ENCODE peak calls at places on chromosome 12, in ten cellular contexts. H is psoas muscle; P is fibroblast of lung; D is HCT116; B is tibial nerve; N is naive thymus-derived CD4-positive, alpha-beta T cell; O is GM23248; M is heart right ventricle; U is spleen; F is uterus. Y is an unnamed sample.

GRCh38 chr12:107126688-107127481 is 33.5 kb upstream of the CRY1 start:
- DNase-seq in H (no peak), P (peak; percentile 11), D (peak; percentile 4), B (no peak), N (no peak), O (peak; percentile 56), M (no peak), U (no peak), F (no peak), Y (no peak)

GRCh38 chr12:47419500-47419899 is 286.3 kb downstream of the RPAP3 start:
- DNase-seq in H (no peak), P (peak; percentile 62), D (no peak), B (no peak), N (no peak), O (peak; percentile 69), M (no peak), U (no peak), F (no peak), Y (no peak)

GRCh38 chr12:49644620-49644994 is 21.2 kb downstream of the PRPF40B start:
- DNase-seq in H (peak; percentile 87), P (peak; percentile 45), D (peak; percentile 21), B (peak; percentile 76), N (peak; percentile 81), O (peak; percentile 85), M (peak; percentile 88), U (peak; percentile 94), F (peak; percentile 84), Y (peak; percentile 88)

GRCh38 chr12:76346798-76347420 is 1.3 kb downstream of the BBS10 start:
- DNase-seq in H (no peak), P (peak; percentile 70), D (no peak), B (no peak), N (no peak), O (peak; percentile 85), M (peak; percentile 35), U (no peak), F (no peak), Y (peak; percentile 52)

GRCh38 chr12:132354211-132354981 is 25.0 kb upstream of the GALNT9 start:
- DNase-seq in H (no peak), P (no peak), D (no peak), B (no peak), N (no peak), O (no peak), M (no peak), U (peak; percentile 61), F (no peak), Y (peak; percentile 69)

GRCh38 chr12:13195244-13195643 is 1.3 kb upstream of the EMP1 start:
- DNase-seq in H (no peak), P (peak; percentile 43), D (no peak), B (no peak), N (no peak), O (peak; percentile 82), M (no peak), U (no peak), F (no peak), Y (no peak)

GRCh38 chr12:1022032-1022970 is 31.3 kb downstream of the ERC1 start:
- DNase-seq in H (no peak), P (no peak), D (no peak), B (no peak), N (no peak), O (no peak), M (no peak), U (no peak), F (no peak), Y (no peak)

GRCh38 chr12:46661161-46661845 is 164.5 kb downstream of the SLC38A4 start:
- DNase-seq in H (no peak), P (peak; percentile 91), D (peak; percentile 71), B (no peak), N (peak; percentile 52), O (peak; percentile 87), M (peak; percentile 60), U (no peak), F (no peak), Y (no peak)

GRCh38 chr12:98678236-98678945 is 33.3 kb downstream of the APAF1 start:
- DNase-seq in H (no peak), P (no peak), D (no peak), B (no peak), N (no peak), O (no peak), M (no peak), U (no peak), F (no peak), Y (no peak)

GRCh38 chr12:98679611-98680005 is 34.5 kb downstream of the APAF1 start:
- DNase-seq in H (no peak), P (no peak), D (no peak), B (no peak), N (no peak), O (no peak), M (no peak), U (peak; percentile 71), F (no peak), Y (no peak)

GRCh38 chr12:98678946-98679610 is 34.0 kb downstream of the APAF1 start:
- DNase-seq in H (no peak), P (no peak), D (no peak), B (no peak), N (no peak), O (no peak), M (no peak), U (no peak), F (no peak), Y (no peak)

GRCh38 chr12:98686603-98687002 is 41.5 kb downstream of the APAF1 start:
- DNase-seq in H (no peak), P (no peak), D (no peak), B (no peak), N (no peak), O (no peak), M (no peak), U (no peak), F (no peak), Y (no peak)

DNA sequence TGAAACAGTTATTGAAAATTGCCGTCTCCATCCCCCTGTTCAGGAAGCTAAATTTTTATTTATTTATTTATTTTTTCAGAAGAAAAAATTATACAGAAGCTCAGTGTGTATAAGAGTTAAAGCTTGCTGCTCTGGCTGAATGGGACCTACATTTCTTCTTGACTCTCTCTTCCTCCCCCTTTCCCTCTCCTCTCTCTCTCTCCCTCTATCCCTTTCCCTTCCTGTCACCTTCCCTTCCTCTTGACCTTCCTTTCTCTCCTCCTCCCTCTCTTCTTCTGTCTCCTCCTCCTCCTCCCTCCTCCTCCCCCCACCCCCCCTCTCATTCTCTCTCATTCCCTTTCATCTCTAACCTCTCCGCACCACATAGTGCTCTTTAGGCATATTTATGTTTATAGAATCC is 39.1 kb downstream of the APAF1 start:
- DNase-seq in H (no peak), P (no peak), D (no peak), B (no peak), N (no peak), O (no peak), M (no peak), U (no peak), F (no peak), Y (no peak)
- H3K36me3 ChIP-seq in H (peaks cover 99% of the 10 kb centered on the region), P (peaks cover 7% of the 10 kb centered on the region), D (peaks cover 38% of the 10 kb centered on the region), B (peaks cover 3% of the 10 kb centered on the region), N (peaks cover 10% of the 10 kb centered on the region), O (peaks cover 64% of the 10 kb centered on the region), M (peaks cover 99% of the 10 kb centered on the region), U (peaks cover 78% of the 10 kb centered on the region), F (no peaks in the 10 kb centered on the region), Y (peaks cover 13% of the 10 kb centered on the region)

GRCh38 chr12:124356221-124356620 is 61.3 kb downstream of the RFLNA start:
- DNase-seq in H (no peak), P (no peak), D (no peak), B (no peak), N (no peak), O (no peak), M (no peak), U (no peak), F (no peak), Y (no peak)

GRCh38 chr12:124359671-124360581 is 65.0 kb downstream of the RFLNA start:
- DNase-seq in H (peak; percentile 99), P (no peak), D (no peak), B (peak; percentile 92), N (no peak), O (no peak), M (peak; percentile 88), U (no peak), F (peak; percentile 95), Y (peak; percentile 91)

GRCh38 chr12:124354400-124354799 is 59.5 kb downstream of the RFLNA start:
- DNase-seq in H (no peak), P (no peak), D (no peak), B (no peak), N (no peak), O (no peak), M (no peak), U (no peak), F (no peak), Y (no peak)

GRCh38 chr12:124358572-124358971 is 63.7 kb downstream of the RFLNA start:
- DNase-seq in H (no peak), P (no peak), D (no peak), B (no peak), N (no peak), O (no peak), M (no peak), U (no peak), F (no peak), Y (no peak)

GRCh38 chr12:124357616-124358015 is 62.7 kb downstream of the RFLNA start:
- DNase-seq in H (no peak), P (no peak), D (no peak), B (no peak), N (no peak), O (no peak), M (no peak), U (no peak), F (no peak), Y (no peak)
- H3K36me3 ChIP-seq in H (peaks cover 75% of the 10 kb centered on the region), P (peaks cover 43% of the 10 kb centered on the region), D (peaks cover 5% of the 10 kb centered on the region), B (peaks cover 2% of the 10 kb centered on the region), N (no peaks in the 10 kb centered on the region), O (peaks cover 47% of the 10 kb centered on the region), M (peaks cover 78% of the 10 kb centered on the region), U (peaks cover 82% of the 10 kb centered on the region), F (no peaks in the 10 kb centered on the region), Y (peaks cover 7% of the 10 kb centered on the region)

GRCh38 chr12:108646597-108647190 is 13.0 kb upstream of the SELPLG start:
- DNase-seq in H (no peak), P (peak; percentile 60), D (no peak), B (no peak), N (no peak), O (peak; percentile 47), M (no peak), U (no peak), F (no peak), Y (no peak)

GRCh38 chr12:108642899-108643654 is 9.4 kb upstream of the SELPLG start:
- DNase-seq in H (no peak), P (no peak), D (no peak), B (no peak), N (no peak), O (no peak), M (no peak), U (no peak), F (no peak), Y (no peak)

GRCh38 chr12:108645686-108646596 is 12.2 kb upstream of the SELPLG start:
- DNase-seq in H (no peak), P (no peak), D (no peak), B (no peak), N (no peak), O (no peak), M (no peak), U (no peak), F (no peak), Y (no peak)

GRCh38 chr12:108643941-108644742 is 10.4 kb upstream of the SELPLG start:
- DNase-seq in H (peak; percentile 81), P (peak; percentile 68), D (peak; percentile 59), B (no peak), N (no peak), O (peak; percentile 65), M (no peak), U (peak; percentile 69), F (no peak), Y (peak; percentile 86)

GRCh38 chr12:108644743-108645120 is 11.0 kb upstream of the SELPLG start:
- DNase-seq in H (no peak), P (no peak), D (no peak), B (no peak), N (no peak), O (no peak), M (no peak), U (no peak), F (no peak), Y (no peak)
- H3K36me3 ChIP-seq in H (peaks cover 52% of the 10 kb centered on the region), P (peaks cover 29% of the 10 kb centered on the region), D (no peaks in the 10 kb centered on the region), B (no peaks in the 10 kb centered on the region), N (no peaks in the 10 kb centered on the region), O (peaks cover 57% of the 10 kb centered on the region), M (peaks cover 56% of the 10 kb centered on the region), U (peaks cover 9% of the 10 kb centered on the region), F (no peaks in the 10 kb centered on the region), Y (peaks cover 9% of the 10 kb centered on the region)

GRCh38 chr12:119729871-119730270 is 61.9 kb downstream of the PRKAB1 start:
- DNase-seq in H (no peak), P (no peak), D (no peak), B (no peak), N (no peak), O (no peak), M (no peak), U (no peak), F (no peak), Y (no peak)
- H3K36me3 ChIP-seq in H (no peaks in the 10 kb centered on the region), P (peaks cover 2% of the 10 kb centered on the region), D (peaks cover 7% of the 10 kb centered on the region), B (no peaks in the 10 kb centered on the region), N (no peaks in the 10 kb centered on the region), O (no peaks in the 10 kb centered on the region), M (no peaks in the 10 kb centered on the region), U (no peaks in the 10 kb centered on the region), F (no peaks in the 10 kb centered on the region), Y (no peaks in the 10 kb centered on the region)

Y was measured in aorta.